ENCODE peak calls at places on chromosomes 13 and 19, in six cellular contexts. Q is H1, R is HCT116, C is GM12878, D is HepG2, A is K562. J is an unnamed sample.
A peak's percentile ranks its signal among the peaks of the same experiment; 100 is the strongest.

GRCh38 chr13:66237411-66238062 is 992.6 kb downstream of the PCDH9 start:
- DNase-seq in Q (no peak), R (no peak), C (no peak), D (no peak), A (no peak), J (no peak)

GRCh38 chr19:49119411-49120324 is at the start of gene PPFIA3:
- DNase-seq in Q (no peak), R (no peak), C (no peak), D (no peak), A (peak; percentile 52), J (peak; percentile 72)

GRCh38 chr19:5451494-5451893 is 3.7 kb upstream of the ZNRF4 start:
- DNase-seq in Q (no peak), R (no peak), C (no peak), D (no peak), A (no peak), J (no peak)

GRCh38 chr13:93670858-93671257 is 444.3 kb downstream of the GPC6 start:
- DNase-seq in Q (no peak), R (no peak), C (no peak), D (no peak), A (no peak), J (no peak)

GRCh38 chr19:34990578-34991192 is 9.4 kb upstream of the GRAMD1A start:
- DNase-seq in Q (no peak), R (no peak), C (peak; percentile 69), D (no peak), A (no peak), J (no peak)

GRCh38 chr13:36766295-36766694 is 52.7 kb upstream of the RFXAP start:
- DNase-seq in Q (no peak), R (peak; percentile 13), C (no peak), D (peak; percentile 47), A (no peak), J (no peak)

GRCh38 chr19:3554254-3555083 is 2.9 kb downstream of the MFSD12 start:
- DNase-seq in Q (no peak), R (no peak), C (no peak), D (no peak), A (no peak), J (peak; percentile 6)

GRCh38 chr19:47324502-47324901 is 7.5 kb upstream of the C5AR2 start:
- DNase-seq in Q (no peak), R (no peak), C (no peak), D (no peak), A (no peak), J (no peak)

GRCh38 chr13:56247692-56248091 is 893.0 kb upstream of the PRR20A start:
- DNase-seq in Q (no peak), R (no peak), C (no peak), D (no peak), A (no peak), J (no peak)

GRCh38 chr13:46339035-46339666 is 47.9 kb downstream of the RUBCNL start:
- DNase-seq in Q (no peak), R (no peak), C (peak; percentile 59), D (no peak), A (no peak), J (no peak)

GRCh38 chr13:31037874-31038475 is 105.5 kb downstream of the TEX26 start:
- DNase-seq in Q (no peak), R (no peak), C (no peak), D (no peak), A (no peak), J (no peak)

GRCh38 chr13:35763805-35764170 is 287.3 kb upstream of the MAB21L1 start:
- DNase-seq in Q (no peak), R (no peak), C (no peak), D (no peak), A (no peak), J (no peak)

GRCh38 chr19:38658462-38659306 is 11.2 kb downstream of the ACTN4 start:
- DNase-seq in Q (no peak), R (peak; percentile 83), C (no peak), D (peak; percentile 95), A (no peak), J (no peak)

GRCh38 chr13:99311748-99312492 is 4.7 kb upstream of the GPR183 start:
- DNase-seq in Q (no peak), R (no peak), C (no peak), D (no peak), A (no peak), J (peak; percentile 19)

GRCh38 chr13:112132619-112133018 is 65.7 kb downstream of the SOX1 start:
- DNase-seq in Q (no peak), R (no peak), C (no peak), D (no peak), A (no peak), J (no peak)

GRCh38 chr13:92097337-92097903 is 699.0 kb downstream of the GPC5 start:
- DNase-seq in Q (no peak), R (no peak), C (no peak), D (no peak), A (no peak), J (no peak)

GRCh38 chr13:64925284-64925683 is 2304.9 kb downstream of the PCDH9 start:
- DNase-seq in Q (peak; percentile 9), R (no peak), C (no peak), D (no peak), A (no peak), J (no peak)

GRCh38 chr13:87675851-87676250 is 4.7 kb downstream of the SLITRK5 start:
- DNase-seq in Q (no peak), R (no peak), C (no peak), D (no peak), A (no peak), J (peak; percentile 3)

GRCh38 chr13:35961461-35962220 is 169.5 kb downstream of the DCLK1 start:
- DNase-seq in Q (no peak), R (no peak), C (no peak), D (no peak), A (no peak), J (no peak)

GRCh38 chr13:47005761-47006414 is 109.0 kb upstream of the HTR2A start:
- DNase-seq in Q (no peak), R (no peak), C (no peak), D (no peak), A (no peak), J (no peak)

GRCh38 chr13:48853381-48854102 is 122.2 kb upstream of the FNDC3A start:
- DNase-seq in Q (no peak), R (no peak), C (no peak), D (no peak), A (no peak), J (no peak)

GRCh38 chr19:14318873-14319272 is 62.4 kb upstream of the ADGRE5 start:
- DNase-seq in Q (no peak), R (no peak), C (no peak), D (no peak), A (peak; percentile 57), J (peak; percentile 64)

GRCh38 chr19:41323430-41324125 is 13.6 kb downstream of the CCDC97 start:
- DNase-seq in Q (no peak), R (no peak), C (no peak), D (peak; percentile 87), A (peak; percentile 85), J (peak; percentile 84)

GRCh38 chr19:2691951-2692350 is 10.5 kb downstream of the GNG7 start:
- DNase-seq in Q (no peak), R (no peak), C (no peak), D (no peak), A (no peak), J (no peak)

GRCh38 chr19:3125900-3126524 is 9.8 kb upstream of the GNA15 start:
- DNase-seq in Q (peak; percentile 85), R (peak; percentile 60), C (no peak), D (peak; percentile 43), A (peak; percentile 77), J (peak; percentile 87)

DNA sequence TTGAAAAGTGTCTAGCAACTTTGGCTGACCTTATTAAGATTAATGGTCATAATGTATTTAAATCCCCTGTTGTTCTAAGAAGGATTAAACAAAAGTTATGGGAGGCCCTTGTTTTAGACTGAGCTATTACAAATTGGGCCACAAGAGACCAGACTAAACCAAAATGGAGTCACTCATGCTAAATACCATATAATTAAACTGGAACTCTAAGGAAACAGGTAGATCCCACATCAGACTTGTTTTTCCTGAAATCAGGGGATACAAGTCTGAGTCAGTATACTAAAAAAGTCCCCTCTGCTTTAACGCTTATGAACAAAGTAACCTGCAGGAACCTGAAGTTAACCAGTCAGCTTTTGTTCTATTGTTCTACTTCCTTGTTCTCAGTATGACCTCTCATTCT is 305.9 kb upstream of the SGCG start:
- DNase-seq in Q (no peak), R (no peak), C (no peak), D (no peak), A (no peak), J (no peak)
- TF ChIP-seq YY1 in Q (no peak), R (no peak), C (no peak), D (no peak), A (no peak), J (no peak)

GRCh38 chr13:45220403-45220802 is 19.6 kb upstream of the KCTD4 start:
- DNase-seq in Q (no peak), R (no peak), C (no peak), D (no peak), A (no peak), J (no peak)

GRCh38 chr13:45219123-45219891 is 18.5 kb upstream of the KCTD4 start:
- DNase-seq in Q (no peak), R (no peak), C (no peak), D (peak; percentile 65), A (no peak), J (no peak)

GRCh38 chr13:45216193-45216592 is 15.3 kb upstream of the KCTD4 start:
- DNase-seq in Q (no peak), R (no peak), C (no peak), D (no peak), A (no peak), J (no peak)

GRCh38 chr13:45219938-45220375 is 19.1 kb upstream of the KCTD4 start:
- DNase-seq in Q (no peak), R (peak; percentile 94), C (no peak), D (no peak), A (no peak), J (no peak)

DNA sequence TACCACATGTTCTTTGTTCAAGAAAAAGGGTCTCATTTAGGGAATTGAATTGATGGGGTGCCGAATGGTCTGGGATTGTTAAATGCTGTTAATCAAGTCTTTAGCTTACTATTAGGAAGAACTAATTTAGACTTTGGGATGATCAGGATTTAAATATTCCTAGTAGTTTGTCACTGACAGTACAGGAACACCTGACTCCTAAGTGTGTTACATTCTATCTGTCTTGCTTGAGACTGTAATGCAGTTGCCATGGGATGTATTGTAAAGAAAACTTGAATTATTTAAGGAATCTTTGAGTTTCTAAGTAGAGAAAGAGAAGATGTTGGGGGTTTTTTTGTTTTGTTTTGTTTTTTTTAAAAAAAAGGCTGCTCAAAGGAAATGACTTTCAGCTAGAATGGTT is 17.8 kb upstream of the KCTD4 start:
- DNase-seq in Q (no peak), R (no peak), C (no peak), D (no peak), A (no peak), J (no peak)
- H3K79me2 ChIP-seq in Q (no peaks in the 10 kb centered on the region), R (peaks cover 60% of the 10 kb centered on the region), C (no peaks in the 10 kb centered on the region), D (no peaks in the 10 kb centered on the region), A (peaks cover 5% of the 10 kb centered on the region), J (peaks cover 15% of the 10 kb centered on the region)

GRCh38 chr19:45676851-45677263 is 8.8 kb downstream of the GIPR start:
- DNase-seq in Q (no peak), R (no peak), C (no peak), D (no peak), A (no peak), J (no peak)
- TF ChIP-seq YY1 in Q (no peak), R (no peak), C (no peak), D (no peak), A (no peak), J (no peak)

DNA sequence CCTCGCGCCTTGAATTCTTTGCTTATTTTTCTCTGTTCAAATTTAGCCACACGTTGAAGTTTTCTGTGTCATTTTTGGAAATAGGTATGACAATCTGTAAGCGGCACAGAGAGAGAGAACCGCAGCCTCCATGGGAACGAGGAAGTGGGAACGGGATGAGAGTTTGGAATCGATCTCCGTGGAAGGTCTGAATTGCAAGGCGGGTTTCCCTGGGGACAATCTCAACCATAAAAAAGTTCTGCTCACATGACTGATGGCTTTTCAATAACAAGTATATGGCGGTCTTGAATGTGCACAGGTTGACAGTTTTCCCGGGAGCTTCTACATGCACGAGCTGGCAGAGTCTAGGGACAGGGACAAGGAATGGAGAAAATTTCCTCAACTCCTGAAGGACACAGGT is 90.9 kb downstream of the INSR start:
- DNase-seq in Q (no peak), R (no peak), C (no peak), D (no peak), A (no peak), J (no peak)
- H3K79me2 ChIP-seq in Q (no peaks in the 10 kb centered on the region), R (no peaks in the 10 kb centered on the region), C (peaks cover 39% of the 10 kb centered on the region), D (peaks cover 34% of the 10 kb centered on the region), A (no peaks in the 10 kb centered on the region), J (no peaks in the 10 kb centered on the region)

J was measured in SK-N-SH.